ENCODE peak calls at places on chromosomes 5 and 9, in ten cellular contexts. One of them, this sample, is unnamed.

GRCh38 chr5:67347821-67348220 is 151.2 kb upstream of the CD180 start:
- ATAC-seq in effector memory CD8-positive, alpha-beta T cell: no peak
- ATAC-seq in right cardiac atrium: no peak
- ATAC-seq in CD8-positive, alpha-beta T cell: no peak
- ATAC-seq in SK-N-SH treated with all-trans-retinoic acid at 6 μM for 48 hours: no peak
- ATAC-seq in left colon: no peak
- ATAC-seq in PC-3: no peak
- ATAC-seq in left lobe of liver: no peak
- ATAC-seq in Right ventricle myocardium superior: no peak
- ATAC-seq in activated CD8-positive, alpha-beta T cell treated with anti-CD3 and anti-CD28 coated beads, Interleukin-2, amount 10 ng/mL, durations not matched to agents 7 days and 5 days: no peak
- ATAC-seq in this sample: no peak

GRCh38 chr9:4222357-4222756 is 77.5 kb downstream of the GLIS3 start:
- ATAC-seq in effector memory CD8-positive, alpha-beta T cell: no peak
- ATAC-seq in right cardiac atrium: peak
- ATAC-seq in CD8-positive, alpha-beta T cell: no peak
- ATAC-seq in SK-N-SH treated with all-trans-retinoic acid at 6 μM for 48 hours: no peak
- ATAC-seq in left colon: no peak
- ATAC-seq in PC-3: no peak
- ATAC-seq in left lobe of liver: no peak
- ATAC-seq in Right ventricle myocardium superior: peak
- ATAC-seq in activated CD8-positive, alpha-beta T cell treated with anti-CD3 and anti-CD28 coated beads, Interleukin-2, amount 10 ng/mL, durations not matched to agents 7 days and 5 days: no peak
- ATAC-seq in this sample: no peak

GRCh38 chr5:111144352-111144930 is 52.3 kb downstream of the WDR36 start:
- ATAC-seq in effector memory CD8-positive, alpha-beta T cell: no peak
- ATAC-seq in right cardiac atrium: no peak
- ATAC-seq in CD8-positive, alpha-beta T cell: no peak
- ATAC-seq in SK-N-SH treated with all-trans-retinoic acid at 6 μM for 48 hours: no peak
- ATAC-seq in left colon: no peak
- ATAC-seq in PC-3: no peak
- ATAC-seq in left lobe of liver: no peak
- ATAC-seq in Right ventricle myocardium superior: no peak
- ATAC-seq in activated CD8-positive, alpha-beta T cell treated with anti-CD3 and anti-CD28 coated beads, Interleukin-2, amount 10 ng/mL, durations not matched to agents 7 days and 5 days: no peak
- ATAC-seq in this sample: no peak

GRCh38 chr5:172973127-172973916 is 10.2 kb upstream of the ATP6V0E1 start:
- ATAC-seq in effector memory CD8-positive, alpha-beta T cell: no peak
- ATAC-seq in right cardiac atrium: peak
- ATAC-seq in CD8-positive, alpha-beta T cell: no peak
- ATAC-seq in SK-N-SH treated with all-trans-retinoic acid at 6 μM for 48 hours: peak
- ATAC-seq in left colon: no peak
- ATAC-seq in PC-3: no peak
- ATAC-seq in left lobe of liver: no peak
- ATAC-seq in Right ventricle myocardium superior: peak
- ATAC-seq in activated CD8-positive, alpha-beta T cell treated with anti-CD3 and anti-CD28 coated beads, Interleukin-2, amount 10 ng/mL, durations not matched to agents 7 days and 5 days: no peak
- ATAC-seq in this sample: no peak

GRCh38 chr5:18985397-18985796 is 1002.6 kb downstream of the CDH18 start:
- ATAC-seq in effector memory CD8-positive, alpha-beta T cell: no peak
- ATAC-seq in right cardiac atrium: no peak
- ATAC-seq in CD8-positive, alpha-beta T cell: no peak
- ATAC-seq in SK-N-SH treated with all-trans-retinoic acid at 6 μM for 48 hours: no peak
- ATAC-seq in left colon: no peak
- ATAC-seq in PC-3: peak
- ATAC-seq in left lobe of liver: no peak
- ATAC-seq in Right ventricle myocardium superior: no peak
- ATAC-seq in activated CD8-positive, alpha-beta T cell treated with anti-CD3 and anti-CD28 coated beads, Interleukin-2, amount 10 ng/mL, durations not matched to agents 7 days and 5 days: no peak
- ATAC-seq in this sample: no peak

GRCh38 chr9:37466037-37466709 is 923 bp upstream of the ZBTB5 start:
- ATAC-seq in effector memory CD8-positive, alpha-beta T cell: no peak
- ATAC-seq in right cardiac atrium: peak
- ATAC-seq in CD8-positive, alpha-beta T cell: no peak
- ATAC-seq in SK-N-SH treated with all-trans-retinoic acid at 6 μM for 48 hours: peak
- ATAC-seq in left colon: peak
- ATAC-seq in PC-3: peak
- ATAC-seq in left lobe of liver: peak
- ATAC-seq in Right ventricle myocardium superior: peak
- ATAC-seq in activated CD8-positive, alpha-beta T cell treated with anti-CD3 and anti-CD28 coated beads, Interleukin-2, amount 10 ng/mL, durations not matched to agents 7 days and 5 days: peak
- ATAC-seq in this sample: peak

GRCh38 chr9:5635390-5635789 is 6.5 kb downstream of the RIC1 start:
- ATAC-seq in effector memory CD8-positive, alpha-beta T cell: no peak
- ATAC-seq in right cardiac atrium: no peak
- ATAC-seq in CD8-positive, alpha-beta T cell: no peak
- ATAC-seq in SK-N-SH treated with all-trans-retinoic acid at 6 μM for 48 hours: no peak
- ATAC-seq in left colon: no peak
- ATAC-seq in PC-3: no peak
- ATAC-seq in left lobe of liver: no peak
- ATAC-seq in Right ventricle myocardium superior: no peak
- ATAC-seq in activated CD8-positive, alpha-beta T cell treated with anti-CD3 and anti-CD28 coated beads, Interleukin-2, amount 10 ng/mL, durations not matched to agents 7 days and 5 days: no peak
- ATAC-seq in this sample: no peak

GRCh38 chr9:132409828-132410528 is at the start of gene CFAP77:
- ATAC-seq in effector memory CD8-positive, alpha-beta T cell: peak
- ATAC-seq in right cardiac atrium: peak
- ATAC-seq in CD8-positive, alpha-beta T cell: peak
- ATAC-seq in SK-N-SH treated with all-trans-retinoic acid at 6 μM for 48 hours: peak
- ATAC-seq in left colon: peak
- ATAC-seq in PC-3: peak
- ATAC-seq in left lobe of liver: peak
- ATAC-seq in Right ventricle myocardium superior: peak
- ATAC-seq in activated CD8-positive, alpha-beta T cell treated with anti-CD3 and anti-CD28 coated beads, Interleukin-2, amount 10 ng/mL, durations not matched to agents 7 days and 5 days: peak
- ATAC-seq in this sample: no peak

GRCh38 chr5:54845567-54845941 is 139.8 kb downstream of the ESM1 start:
- ATAC-seq in effector memory CD8-positive, alpha-beta T cell: no peak
- ATAC-seq in right cardiac atrium: no peak
- ATAC-seq in CD8-positive, alpha-beta T cell: no peak
- ATAC-seq in SK-N-SH treated with all-trans-retinoic acid at 6 μM for 48 hours: no peak
- ATAC-seq in left colon: no peak
- ATAC-seq in PC-3: no peak
- ATAC-seq in left lobe of liver: no peak
- ATAC-seq in Right ventricle myocardium superior: no peak
- ATAC-seq in activated CD8-positive, alpha-beta T cell treated with anti-CD3 and anti-CD28 coated beads, Interleukin-2, amount 10 ng/mL, durations not matched to agents 7 days and 5 days: no peak
- ATAC-seq in this sample: no peak

GRCh38 chr5:81147970-81148571 is 85.1 kb upstream of the CKMT2 start:
- ATAC-seq in effector memory CD8-positive, alpha-beta T cell: no peak
- ATAC-seq in right cardiac atrium: no peak
- ATAC-seq in CD8-positive, alpha-beta T cell: no peak
- ATAC-seq in SK-N-SH treated with all-trans-retinoic acid at 6 μM for 48 hours: no peak
- ATAC-seq in left colon: no peak
- ATAC-seq in PC-3: no peak
- ATAC-seq in left lobe of liver: no peak
- ATAC-seq in Right ventricle myocardium superior: no peak
- ATAC-seq in activated CD8-positive, alpha-beta T cell treated with anti-CD3 and anti-CD28 coated beads, Interleukin-2, amount 10 ng/mL, durations not matched to agents 7 days and 5 days: peak
- ATAC-seq in this sample: no peak

GRCh38 chr5:181190711-181191525 is 14.1 kb downstream of the TRIM7 start:
- ATAC-seq in effector memory CD8-positive, alpha-beta T cell: peak
- ATAC-seq in right cardiac atrium: peak
- ATAC-seq in CD8-positive, alpha-beta T cell: peak
- ATAC-seq in SK-N-SH treated with all-trans-retinoic acid at 6 μM for 48 hours: peak
- ATAC-seq in left colon: peak
- ATAC-seq in PC-3: peak
- ATAC-seq in left lobe of liver: peak
- ATAC-seq in Right ventricle myocardium superior: peak
- ATAC-seq in activated CD8-positive, alpha-beta T cell treated with anti-CD3 and anti-CD28 coated beads, Interleukin-2, amount 10 ng/mL, durations not matched to agents 7 days and 5 days: peak
- ATAC-seq in this sample: peak

GRCh38 chr5:18972244-18972643 is 1015.8 kb downstream of the CDH18 start:
- ATAC-seq in effector memory CD8-positive, alpha-beta T cell: no peak
- ATAC-seq in right cardiac atrium: no peak
- ATAC-seq in CD8-positive, alpha-beta T cell: no peak
- ATAC-seq in SK-N-SH treated with all-trans-retinoic acid at 6 μM for 48 hours: no peak
- ATAC-seq in left colon: no peak
- ATAC-seq in PC-3: no peak
- ATAC-seq in left lobe of liver: no peak
- ATAC-seq in Right ventricle myocardium superior: no peak
- ATAC-seq in activated CD8-positive, alpha-beta T cell treated with anti-CD3 and anti-CD28 coated beads, Interleukin-2, amount 10 ng/mL, durations not matched to agents 7 days and 5 days: no peak
- ATAC-seq in this sample: no peak

GRCh38 chr9:86099695-86100364 is 472 bp upstream of the GOLM1 start:
- ATAC-seq in effector memory CD8-positive, alpha-beta T cell: peak
- ATAC-seq in right cardiac atrium: peak
- ATAC-seq in CD8-positive, alpha-beta T cell: no peak
- ATAC-seq in SK-N-SH treated with all-trans-retinoic acid at 6 μM for 48 hours: peak
- ATAC-seq in left colon: peak
- ATAC-seq in PC-3: peak
- ATAC-seq in left lobe of liver: peak
- ATAC-seq in Right ventricle myocardium superior: peak
- ATAC-seq in activated CD8-positive, alpha-beta T cell treated with anti-CD3 and anti-CD28 coated beads, Interleukin-2, amount 10 ng/mL, durations not matched to agents 7 days and 5 days: peak
- ATAC-seq in this sample: no peak

GRCh38 chr5:179470191-179470590 is 80.2 kb upstream of the RUFY1 start:
- ATAC-seq in effector memory CD8-positive, alpha-beta T cell: no peak
- ATAC-seq in right cardiac atrium: no peak
- ATAC-seq in CD8-positive, alpha-beta T cell: no peak
- ATAC-seq in SK-N-SH treated with all-trans-retinoic acid at 6 μM for 48 hours: no peak
- ATAC-seq in left colon: no peak
- ATAC-seq in PC-3: no peak
- ATAC-seq in left lobe of liver: no peak
- ATAC-seq in Right ventricle myocardium superior: no peak
- ATAC-seq in activated CD8-positive, alpha-beta T cell treated with anti-CD3 and anti-CD28 coated beads, Interleukin-2, amount 10 ng/mL, durations not matched to agents 7 days and 5 days: no peak
- ATAC-seq in this sample: no peak

GRCh38 chr5:111124793-111125192 is 32.6 kb downstream of the WDR36 start:
- ATAC-seq in effector memory CD8-positive, alpha-beta T cell: no peak
- ATAC-seq in right cardiac atrium: no peak
- ATAC-seq in CD8-positive, alpha-beta T cell: no peak
- ATAC-seq in SK-N-SH treated with all-trans-retinoic acid at 6 μM for 48 hours: no peak
- ATAC-seq in left colon: no peak
- ATAC-seq in PC-3: peak
- ATAC-seq in left lobe of liver: no peak
- ATAC-seq in Right ventricle myocardium superior: no peak
- ATAC-seq in activated CD8-positive, alpha-beta T cell treated with anti-CD3 and anti-CD28 coated beads, Interleukin-2, amount 10 ng/mL, durations not matched to agents 7 days and 5 days: no peak
- ATAC-seq in this sample: no peak

GRCh38 chr5:14920121-14920520 is 48.5 kb upstream of the ANKH start:
- ATAC-seq in effector memory CD8-positive, alpha-beta T cell: no peak
- ATAC-seq in right cardiac atrium: no peak
- ATAC-seq in CD8-positive, alpha-beta T cell: no peak
- ATAC-seq in SK-N-SH treated with all-trans-retinoic acid at 6 μM for 48 hours: no peak
- ATAC-seq in left colon: no peak
- ATAC-seq in PC-3: no peak
- ATAC-seq in left lobe of liver: no peak
- ATAC-seq in Right ventricle myocardium superior: no peak
- ATAC-seq in activated CD8-positive, alpha-beta T cell treated with anti-CD3 and anti-CD28 coated beads, Interleukin-2, amount 10 ng/mL, durations not matched to agents 7 days and 5 days: no peak
- ATAC-seq in this sample: no peak

GRCh38 chr5:132477784-132478497 is 12.6 kb downstream of the IRF1 start:
- ATAC-seq in effector memory CD8-positive, alpha-beta T cell: peak
- ATAC-seq in right cardiac atrium: no peak
- ATAC-seq in CD8-positive, alpha-beta T cell: peak
- ATAC-seq in SK-N-SH treated with all-trans-retinoic acid at 6 μM for 48 hours: no peak
- ATAC-seq in left colon: peak
- ATAC-seq in PC-3: no peak
- ATAC-seq in left lobe of liver: no peak
- ATAC-seq in Right ventricle myocardium superior: peak
- ATAC-seq in activated CD8-positive, alpha-beta T cell treated with anti-CD3 and anti-CD28 coated beads, Interleukin-2, amount 10 ng/mL, durations not matched to agents 7 days and 5 days: peak
- ATAC-seq in this sample: peak

GRCh38 chr5:173873296-173873922 is 14.7 kb upstream of the CPEB4 start:
- ATAC-seq in effector memory CD8-positive, alpha-beta T cell: no peak
- ATAC-seq in right cardiac atrium: no peak
- ATAC-seq in CD8-positive, alpha-beta T cell: no peak
- ATAC-seq in SK-N-SH treated with all-trans-retinoic acid at 6 μM for 48 hours: no peak
- ATAC-seq in left colon: no peak
- ATAC-seq in PC-3: no peak
- ATAC-seq in left lobe of liver: peak
- ATAC-seq in Right ventricle myocardium superior: no peak
- ATAC-seq in activated CD8-positive, alpha-beta T cell treated with anti-CD3 and anti-CD28 coated beads, Interleukin-2, amount 10 ng/mL, durations not matched to agents 7 days and 5 days: no peak
- ATAC-seq in this sample: no peak

GRCh38 chr5:150945947-150946346 is 41.2 kb upstream of the ZNF300 start:
- ATAC-seq in effector memory CD8-positive, alpha-beta T cell: no peak
- ATAC-seq in right cardiac atrium: peak
- ATAC-seq in CD8-positive, alpha-beta T cell: no peak
- ATAC-seq in SK-N-SH treated with all-trans-retinoic acid at 6 μM for 48 hours: no peak
- ATAC-seq in left colon: no peak
- ATAC-seq in PC-3: no peak
- ATAC-seq in left lobe of liver: no peak
- ATAC-seq in Right ventricle myocardium superior: peak
- ATAC-seq in activated CD8-positive, alpha-beta T cell treated with anti-CD3 and anti-CD28 coated beads, Interleukin-2, amount 10 ng/mL, durations not matched to agents 7 days and 5 days: no peak
- ATAC-seq in this sample: no peak

GRCh38 chr5:154756871-154757646 is 1.9 kb downstream of the LARP1 start:
- ATAC-seq in effector memory CD8-positive, alpha-beta T cell: no peak
- ATAC-seq in right cardiac atrium: peak
- ATAC-seq in CD8-positive, alpha-beta T cell: peak
- ATAC-seq in SK-N-SH treated with all-trans-retinoic acid at 6 μM for 48 hours: peak
- ATAC-seq in left colon: peak
- ATAC-seq in PC-3: peak
- ATAC-seq in left lobe of liver: peak
- ATAC-seq in Right ventricle myocardium superior: peak
- ATAC-seq in activated CD8-positive, alpha-beta T cell treated with anti-CD3 and anti-CD28 coated beads, Interleukin-2, amount 10 ng/mL, durations not matched to agents 7 days and 5 days: peak
- ATAC-seq in this sample: no peak

GRCh38 chr5:14453486-14453885 is 128.1 kb upstream of the OTULINL start:
- ATAC-seq in effector memory CD8-positive, alpha-beta T cell: no peak
- ATAC-seq in right cardiac atrium: no peak
- ATAC-seq in CD8-positive, alpha-beta T cell: no peak
- ATAC-seq in SK-N-SH treated with all-trans-retinoic acid at 6 μM for 48 hours: no peak
- ATAC-seq in left colon: no peak
- ATAC-seq in PC-3: no peak
- ATAC-seq in left lobe of liver: no peak
- ATAC-seq in Right ventricle myocardium superior: no peak
- ATAC-seq in activated CD8-positive, alpha-beta T cell treated with anti-CD3 and anti-CD28 coated beads, Interleukin-2, amount 10 ng/mL, durations not matched to agents 7 days and 5 days: no peak
- ATAC-seq in this sample: no peak

GRCh38 chr5:122183098-122183794 is 53.9 kb downstream of the ZNF474 start:
- ATAC-seq in effector memory CD8-positive, alpha-beta T cell: no peak
- ATAC-seq in right cardiac atrium: peak
- ATAC-seq in CD8-positive, alpha-beta T cell: no peak
- ATAC-seq in SK-N-SH treated with all-trans-retinoic acid at 6 μM for 48 hours: peak
- ATAC-seq in left colon: peak
- ATAC-seq in PC-3: peak
- ATAC-seq in left lobe of liver: no peak
- ATAC-seq in Right ventricle myocardium superior: peak
- ATAC-seq in activated CD8-positive, alpha-beta T cell treated with anti-CD3 and anti-CD28 coated beads, Interleukin-2, amount 10 ng/mL, durations not matched to agents 7 days and 5 days: no peak
- ATAC-seq in this sample: peak

This sample was measured in stimulated activated memory B cell treated with anti-CD40 and anti-IgM and Interleukin-4, amounts not matched to agents 10 μg/mL and 1 μg/mL and 100 μg/mL, for 72 hours.